ENCODE peak calls at places on chromosomes 1 and 21, in nine cellular contexts. P is CD8-positive, alpha-beta memory T cell; Q is astrocyte; S is cardiac muscle cell; M is GM12878; X is CD8-positive, alpha-beta T cell; W is DND-41; N is mesenchymal stem cell; T is heart right ventricle. H is an unnamed sample.

GRCh38 chr1:94382163-94382562 is 36.0 kb upstream of the ABCD3 start:
- DNase-seq in M (no peak), W (peak; percentile 45), X (no peak), N (no peak), Q (no peak), P (no peak), T (no peak), S (no peak), H (no peak)

GRCh38 chr21:16363563-16363962 is 633.8 kb downstream of the USP25 start:
- DNase-seq in P (no peak), X (no peak), M (no peak), Q (no peak), W (no peak), N (no peak), T (no peak), S (no peak), H (no peak)

GRCh38 chr1:234683856-234684632 is 74.1 kb upstream of the IRF2BP2 start:
- DNase-seq in S (peak; percentile 86), X (no peak), P (no peak), M (no peak), T (peak; percentile 64), W (no peak), N (peak; percentile 85), Q (peak; percentile 56), H (no peak)

GRCh38 chr1:29237906-29238600 is 1.7 kb downstream of the PTPRU start:
- DNase-seq in Q (no peak), X (no peak), N (peak; percentile 50), M (no peak), S (peak; percentile 43), T (no peak), W (no peak), P (no peak), H (peak; percentile 14)

GRCh38 chr1:55338448-55338820 is 123.3 kb upstream of the USP24 start:
- DNase-seq in M (no peak), Q (no peak), N (no peak), W (no peak), T (no peak), S (no peak), P (no peak), X (no peak), H (no peak)

GRCh38 chr1:41495171-41495948 is 10.9 kb upstream of the EDN2 start:
- DNase-seq in X (no peak), P (no peak), W (no peak), Q (no peak), T (no peak), M (no peak), N (peak; percentile 62), S (peak; percentile 51), H (no peak)

GRCh38 chr1:8009043-8010002 is 16.8 kb downstream of the ERRFI1 start:
- DNase-seq in T (no peak), P (no peak), X (no peak), Q (no peak), S (no peak), M (no peak), W (no peak), N (no peak), H (no peak)

GRCh38 chr1:4140821-4141220 is 240.7 kb upstream of the C1orf174 start:
- DNase-seq in X (no peak), M (no peak), W (no peak), Q (no peak), N (no peak), P (no peak), T (no peak), S (no peak), H (no peak)

GRCh38 chr1:209616366-209617046 is 33.0 kb downstream of the CAMK1G start:
- DNase-seq in P (no peak), X (no peak), W (no peak), Q (no peak), M (no peak), N (no peak), T (peak; percentile 56), S (no peak), H (no peak)

GRCh38 chr1:154265586-154265985 is 6.8 kb upstream of the HAX1 start:
- DNase-seq in N (no peak), P (no peak), T (no peak), X (no peak), Q (no peak), M (no peak), W (no peak), S (no peak), H (peak; percentile 66)

GRCh38 chr1:21284206-21285137 is 5.8 kb downstream of the ECE1 start:
- DNase-seq in T (no peak), Q (no peak), N (no peak), S (no peak), M (no peak), P (no peak), X (no peak), W (no peak), H (no peak)

GRCh38 chr1:244353572-244354091 is 98.1 kb downstream of the ADSS2 start:
- DNase-seq in X (no peak), T (peak; percentile 38), N (peak; percentile 90), W (no peak), M (no peak), S (peak; percentile 90), P (no peak), Q (peak; percentile 93), H (no peak)

GRCh38 chr1:72000809-72001208 is 281.5 kb downstream of the NEGR1 start:
- DNase-seq in M (no peak), X (no peak), N (no peak), W (no peak), T (no peak), P (no peak), S (peak; percentile 3), Q (peak; percentile 47), H (no peak)

GRCh38 chr1:52142220-52143153 is 598 bp downstream of the ZFYVE9 start:
- DNase-seq in M (no peak), X (peak; percentile 16), S (peak; percentile 71), T (peak; percentile 41), Q (peak; percentile 43), N (peak; percentile 74), P (peak; percentile 21), W (peak; percentile 46), H (peak; percentile 2)

GRCh38 chr1:66494488-66494887 is 39.5 kb upstream of the SGIP1 start:
- DNase-seq in W (no peak), T (no peak), M (no peak), X (no peak), N (no peak), P (no peak), Q (no peak), S (no peak), H (no peak)

GRCh38 chr21:17609681-17610080 is 3.0 kb downstream of the BTG3 start:
- DNase-seq in N (no peak), S (no peak), T (no peak), X (no peak), P (no peak), W (no peak), Q (no peak), M (no peak), H (no peak)

GRCh38 chr1:116379057-116379630 is 6.1 kb downstream of the ATP1A1 start:
- DNase-seq in Q (no peak), T (no peak), S (no peak), W (no peak), N (peak; percentile 36), P (no peak), M (no peak), X (no peak), H (no peak)
- H3K27ac ChIP-seq in Q (no peak overlapping the region), T (peak overlapping the region; percentile 98), S (peak overlapping the region; percentile 97), W (no peak overlapping the region), N (no peak overlapping the region), P (no peak overlapping the region), M (peak overlapping the region; percentile 96), X (no peak overlapping the region), H (peak overlapping the region; percentile 71)

GRCh38 chr1:78004719-78005346 is at the start of gene DNAJB4:
- DNase-seq in S (peak; percentile 99), N (peak; percentile 99), T (peak; percentile 91), W (peak; percentile 78), X (peak; percentile 54), Q (peak; percentile 98), P (peak; percentile 57), M (peak; percentile 96), H (peak; percentile 90)
- H3K4me3 ChIP-seq in S (peak within 1 kb of the TSS; percentile 87), N (no peak within 1 kb of the TSS), T (peak within 1 kb of the TSS; percentile 68), W (peak within 1 kb of the TSS; percentile 60), X (peak within 1 kb of the TSS; percentile 71), Q (peak within 1 kb of the TSS; percentile 87), P (peak within 1 kb of the TSS; percentile 89), M (peak within 1 kb of the TSS; percentile 78), H (peak within 1 kb of the TSS; percentile 73)

DNA sequence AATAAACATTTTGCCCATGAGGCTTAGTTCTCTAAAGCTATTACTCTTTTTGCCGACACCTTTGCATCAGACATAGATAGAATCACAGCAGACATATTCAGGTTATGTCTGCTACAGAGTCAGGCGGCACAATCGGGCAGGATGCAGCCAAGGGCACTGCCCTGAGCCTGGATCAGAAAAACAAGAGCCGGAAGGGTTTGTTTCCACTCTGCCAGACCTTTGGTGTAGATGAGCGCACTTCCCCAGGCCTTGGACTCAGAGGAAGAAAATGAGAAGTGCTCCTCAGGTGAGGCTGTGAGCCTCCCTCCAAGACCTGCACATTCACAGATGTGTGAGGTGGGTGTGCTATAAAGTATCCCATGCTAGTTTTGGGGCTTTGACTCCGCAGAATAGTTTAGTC is 43.7 kb downstream of the GNG12 start:
- DNase-seq in Q (no peak), N (no peak), S (no peak), X (no peak), P (no peak), W (no peak), M (no peak), T (no peak), H (no peak)
- H3K4me1 ChIP-seq in Q (peaks cover 57% of the 10 kb centered on the region), N (peaks cover 21% of the 10 kb centered on the region), S (peaks cover 39% of the 10 kb centered on the region), X (no peaks in the 10 kb centered on the region), P (no peaks in the 10 kb centered on the region), W (no peaks in the 10 kb centered on the region), M (no peaks in the 10 kb centered on the region), T (peaks cover 19% of the 10 kb centered on the region), H (no peaks in the 10 kb centered on the region)

GRCh38 chr1:221228594-221228993 is 349.4 kb downstream of the HLX start:
- DNase-seq in M (no peak), X (no peak), P (no peak), W (no peak), Q (no peak), T (no peak), N (no peak), S (no peak), H (no peak)

GRCh38 chr1:221230605-221231004 is 351.4 kb downstream of the HLX start:
- DNase-seq in W (no peak), S (no peak), X (no peak), M (no peak), P (no peak), T (peak; percentile 49), N (peak; percentile 76), Q (peak; percentile 6), H (no peak)

GRCh38 chr1:221227872-221228337 is 348.7 kb downstream of the HLX start:
- DNase-seq in Q (peak; percentile 40), P (no peak), X (no peak), S (no peak), T (no peak), M (no peak), N (no peak), W (no peak), H (no peak)

GRCh38 chr1:221223281-221223680 is 344.0 kb downstream of the HLX start:
- DNase-seq in W (no peak), X (no peak), S (no peak), T (no peak), P (no peak), Q (no peak), M (no peak), N (no peak), H (no peak)

DNA sequence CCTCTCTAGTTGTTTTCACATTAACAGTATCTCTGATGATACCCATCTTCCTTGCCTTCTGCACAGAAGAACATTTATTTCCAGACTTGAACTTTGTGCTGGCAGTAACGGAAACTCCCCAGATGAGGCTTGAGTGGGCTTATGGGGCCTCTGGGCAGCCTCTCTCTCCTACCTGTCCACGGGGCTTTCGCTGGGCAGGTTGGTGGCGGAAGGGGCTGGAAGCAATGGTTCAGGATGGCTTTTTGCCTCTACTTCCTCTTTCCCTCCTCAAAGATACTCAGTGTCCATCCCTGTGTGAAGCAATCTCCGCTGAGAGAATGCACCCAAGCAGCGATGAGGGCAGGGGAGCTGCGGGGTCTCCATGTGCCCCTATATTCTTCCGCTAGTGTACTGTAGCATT is 348.2 kb downstream of the HLX start:
- DNase-seq in M (no peak), X (no peak), Q (no peak), S (no peak), W (no peak), P (no peak), N (no peak), T (no peak), H (no peak)
- H3K27ac ChIP-seq in M (no peak overlapping the region), X (no peak overlapping the region), Q (no peak overlapping the region), S (no peak overlapping the region), W (no peak overlapping the region), P (no peak overlapping the region), N (no peak overlapping the region), T (no peak overlapping the region), H (no peak overlapping the region)